ENCODE peak calls at places on chromosomes 6 and 20, in seven cellular contexts. D is activated CD8-positive, alpha-beta memory T cell treated with anti-CD3 and anti-CD28 coated beads, Interleukin-2, amount 10 ng/mL, durations not matched to agents 7 days and 5 days; O is right cardiac atrium; M is activated T-cell treated with anti-CD3 and anti-CD28 coated beads, Interleukin-2, amount 50 U/mL, for 4 hours; R is stimulated activated naive CD8-positive, alpha-beta T cell treated with anti-CD3 and anti-CD28 coated beads, Interleukin-15, amount 100 ng/mL, for 72 hours; H is SK-N-SH treated with all-trans-retinoic acid at 6 μM for 48 hours; Y is gastroesophageal sphincter. G is an unnamed sample.

GRCh38 chr6:79498842-79499241 is 38.4 kb downstream of the LCA5 start:
- ATAC-seq in D (no peak), O (no peak), M (no peak), R (no peak), H (no peak), Y (no peak), G (no peak)

GRCh38 chr6:44843734-44844133 is 456.2 kb downstream of the CDC5L start:
- ATAC-seq in D (no peak), O (no peak), M (no peak), R (no peak), H (no peak), Y (no peak), G (no peak)

GRCh38 chr6:112407191-112407590 is 60.1 kb downstream of the RFPL4B start:
- ATAC-seq in D (no peak), O (no peak), M (no peak), R (no peak), H (no peak), Y (no peak), G (no peak)

GRCh38 chr20:45342863-45343444 is 5.3 kb downstream of the SDC4 start:
- ATAC-seq in D (no peak), O (no peak), M (no peak), R (no peak), H (no peak), Y (no peak), G (no peak)

GRCh38 chr6:129102741-129103140 is 219.8 kb downstream of the LAMA2 start:
- ATAC-seq in D (no peak), O (peak; percentile 92), M (no peak), R (no peak), H (no peak), Y (peak; percentile 82), G (no peak)

GRCh38 chr20:60569116-60569515 is 610.9 kb downstream of the CDH26 start:
- ATAC-seq in D (no peak), O (no peak), M (no peak), R (no peak), H (no peak), Y (no peak), G (no peak)

GRCh38 chr6:96980142-96980541 is 55.6 kb downstream of the KLHL32 start:
- ATAC-seq in D (no peak), O (no peak), M (no peak), R (no peak), H (no peak), Y (no peak), G (no peak)

GRCh38 chr6:119319694-119320093 is 29.9 kb downstream of the MAN1A1 start:
- ATAC-seq in D (no peak), O (no peak), M (no peak), R (no peak), H (no peak), Y (no peak), G (no peak)

GRCh38 chr6:144395014-144395413 is 109.9 kb downstream of the UTRN start:
- ATAC-seq in D (no peak), O (no peak), M (no peak), R (no peak), H (no peak), Y (no peak), G (no peak)

GRCh38 chr6:2733324-2733723 is 17.4 kb downstream of the MYLK4 start:
- ATAC-seq in D (peak; percentile 96), O (peak; percentile 63), M (peak; percentile 76), R (peak; percentile 97), H (no peak), Y (peak; percentile 79), G (peak; percentile 96)

GRCh38 chr20:44215125-44215524 is 4.6 kb upstream of the OSER1 start:
- ATAC-seq in D (no peak), O (no peak), M (no peak), R (peak; percentile 38), H (peak; percentile 58), Y (no peak), G (no peak)

GRCh38 chr6:166572370-166573261 is 13.9 kb downstream of the RAMACL start:
- ATAC-seq in D (no peak), O (peak; percentile 38), M (no peak), R (no peak), H (peak; percentile 31), Y (peak; percentile 42), G (no peak)

GRCh38 chr6:155085582-155086253 is 90.6 kb downstream of the TIAM2 start:
- ATAC-seq in D (no peak), O (no peak), M (no peak), R (no peak), H (peak; percentile 77), Y (no peak), G (no peak)

GRCh38 chr6:13308332-13308731 is 20.0 kb downstream of the TBC1D7 start:
- ATAC-seq in D (no peak), O (peak; percentile 66), M (no peak), R (no peak), H (no peak), Y (no peak), G (no peak)

GRCh38 chr6:11011787-11012234 is 32.3 kb downstream of the ELOVL2 start:
- ATAC-seq in D (no peak), O (peak; percentile 65), M (no peak), R (no peak), H (peak; percentile 26), Y (no peak), G (no peak)

GRCh38 chr6:156953125-156953477 is 175.9 kb downstream of the ARID1B start:
- ATAC-seq in D (no peak), O (no peak), M (no peak), R (no peak), H (peak; percentile 53), Y (peak; percentile 16), G (no peak)

GRCh38 chr6:159299566-159299965 is 130.4 kb downstream of the FNDC1 start:
- ATAC-seq in D (no peak), O (no peak), M (no peak), R (no peak), H (no peak), Y (no peak), G (no peak)

GRCh38 chr20:5268449-5268848 is 48.3 kb downstream of the PROKR2 start:
- ATAC-seq in D (no peak), O (no peak), M (no peak), R (no peak), H (no peak), Y (no peak), G (no peak)

GRCh38 chr6:110130362-110130761 is 49.1 kb downstream of the WASF1 start:
- ATAC-seq in D (no peak), O (no peak), M (no peak), R (no peak), H (no peak), Y (no peak), G (no peak)

GRCh38 chr6:38702471-38703397 is at the start of gene GLO1:
- ATAC-seq in D (peak; percentile 100), O (peak; percentile 100), M (peak; percentile 100), R (peak; percentile 100), H (peak; percentile 100), Y (peak; percentile 100), G (peak; percentile 100)

GRCh38 chr20:58001381-58001780 is 227.1 kb downstream of the ANKRD60 start:
- ATAC-seq in D (no peak), O (peak; percentile 45), M (no peak), R (no peak), H (peak; percentile 37), Y (peak; percentile 24), G (no peak)

GRCh38 chr6:163438940-163439335 is 24.4 kb downstream of the QKI start:
- ATAC-seq in D (no peak), O (peak; percentile 67), M (no peak), R (peak; percentile 67), H (peak; percentile 64), Y (no peak), G (no peak)

GRCh38 chr6:134435814-134436280 is 117.9 kb upstream of the SGK1 start:
- ATAC-seq in D (no peak), O (no peak), M (peak; percentile 16), R (peak; percentile 4), H (peak; percentile 59), Y (no peak), G (peak; percentile 29)

GRCh38 chr6:51913265-51913664 is 174.1 kb downstream of the PKHD1 start:
- ATAC-seq in D (no peak), O (no peak), M (no peak), R (no peak), H (no peak), Y (no peak), G (no peak)

GRCh38 chr20:56403465-56403864 is 8.6 kb upstream of the CASS4 start:
- ATAC-seq in D (no peak), O (peak; percentile 36), M (no peak), R (no peak), H (no peak), Y (no peak), G (no peak)

GRCh38 chr20:24001901-24002405 is 13.4 kb upstream of the GGTLC1 start:
- ATAC-seq in D (no peak), O (no peak), M (no peak), R (no peak), H (no peak), Y (no peak), G (no peak)

GRCh38 chr6:121335111-121336008 is 1.1 kb upstream of the TBC1D32 start:
- ATAC-seq in D (no peak), O (no peak), M (no peak), R (no peak), H (peak; percentile 34), Y (no peak), G (no peak)

GRCh38 chr20:19932170-19932667 is 84.9 kb upstream of the NAA20 start:
- ATAC-seq in D (no peak), O (peak; percentile 79), M (no peak), R (no peak), H (peak; percentile 95), Y (peak; percentile 68), G (no peak)

GRCh38 chr20:50415031-50415515 is 95.1 kb upstream of the PTPN1 start:
- ATAC-seq in D (no peak), O (peak; percentile 20), M (no peak), R (no peak), H (no peak), Y (no peak), G (no peak)

GRCh38 chr6:169651498-169651897 is 50.3 kb downstream of the WDR27 start:
- ATAC-seq in D (no peak), O (no peak), M (no peak), R (no peak), H (no peak), Y (no peak), G (no peak)

GRCh38 chr6:104714796-104715195 is 144.9 kb downstream of the HACE1 start:
- ATAC-seq in D (no peak), O (no peak), M (no peak), R (no peak), H (no peak), Y (no peak), G (no peak)

GRCh38 chr6:124010574-124010973 is 206.9 kb downstream of the NKAIN2 start:
- ATAC-seq in D (no peak), O (no peak), M (no peak), R (no peak), H (no peak), Y (no peak), G (no peak)

GRCh38 chr20:24211972-24212371 is 223.4 kb upstream of the GGTLC1 start:
- ATAC-seq in D (no peak), O (no peak), M (no peak), R (no peak), H (no peak), Y (no peak), G (no peak)

GRCh38 chr20:41717464-41717863 is 99.3 kb upstream of the CHD6 start:
- ATAC-seq in D (no peak), O (no peak), M (no peak), R (no peak), H (no peak), Y (no peak), G (no peak)

GRCh38 chr6:36660771-36661471 is 17.6 kb upstream of the CDKN1A start:
- ATAC-seq in D (no peak), O (peak; percentile 84), M (no peak), R (no peak), H (no peak), Y (peak; percentile 82), G (peak; percentile 60)

GRCh38 chr6:62775427-62776022 is 435.7 kb upstream of the FKBP1C start:
- ATAC-seq in D (no peak), O (no peak), M (no peak), R (no peak), H (no peak), Y (no peak), G (no peak)

GRCh38 chr6:5778317-5778857 is 228.3 kb downstream of the NRN1 start:
- ATAC-seq in D (no peak), O (no peak), M (no peak), R (no peak), H (no peak), Y (no peak), G (peak; percentile 6)

G was measured in activated T-helper 17 cell treated with anti-CD3 and anti-CD28 coated beads, Interleukin-2, amount 50 U/mL, for 72 hours.